ENCODE peak calls at places on chromosome 21, in eight cellular contexts. One of them, this sample, is unnamed.

GRCh38 chr21:36700295-36700960 is 1.5 kb downstream of the SIM2 start:
- DNase-seq in A549: no peak
- DNase-seq in colonic mucosa: no peak
- DNase-seq in uterus: no peak
- DNase-seq in H9: no peak
- DNase-seq in adrenal gland: no peak
- DNase-seq in small intestine: no peak
- DNase-seq in heart right ventricle: no peak
- DNase-seq in this sample: no peak

GRCh38 chr21:42513985-42514882 is 582 bp downstream of the SLC37A1 start:
- DNase-seq in uterus: no peak
- DNase-seq in heart right ventricle: peak
- DNase-seq in small intestine: peak
- DNase-seq in A549: peak
- DNase-seq in colonic mucosa: peak
- DNase-seq in H9: peak
- DNase-seq in adrenal gland: peak
- DNase-seq in this sample: peak

GRCh38 chr21:35906587-35906986 is 153.7 kb downstream of the SETD4 start:
- DNase-seq in heart right ventricle: no peak
- DNase-seq in uterus: no peak
- DNase-seq in adrenal gland: no peak
- DNase-seq in colonic mucosa: no peak
- DNase-seq in A549: no peak
- DNase-seq in small intestine: no peak
- DNase-seq in H9: no peak
- DNase-seq in this sample: no peak

GRCh38 chr21:37322084-37322483 is 44.5 kb upstream of the DYRK1A start:
- DNase-seq in small intestine: no peak
- DNase-seq in uterus: no peak
- DNase-seq in A549: no peak
- DNase-seq in adrenal gland: no peak
- DNase-seq in colonic mucosa: no peak
- DNase-seq in heart right ventricle: no peak
- DNase-seq in H9: no peak
- DNase-seq in this sample: no peak

GRCh38 chr21:40120944-40121575 is 253.8 kb downstream of the PCP4 start:
- DNase-seq in A549: peak
- DNase-seq in heart right ventricle: no peak
- DNase-seq in colonic mucosa: no peak
- DNase-seq in uterus: no peak
- DNase-seq in small intestine: no peak
- DNase-seq in H9: no peak
- DNase-seq in adrenal gland: no peak
- DNase-seq in this sample: no peak

GRCh38 chr21:31132574-31133242 is 94.4 kb upstream of the KRTAP19-8 start:
- DNase-seq in heart right ventricle: no peak
- DNase-seq in adrenal gland: peak
- DNase-seq in uterus: no peak
- DNase-seq in small intestine: peak
- DNase-seq in A549: no peak
- DNase-seq in colonic mucosa: no peak
- DNase-seq in H9: no peak
- DNase-seq in this sample: peak

GRCh38 chr21:42534901-42535378 is 21.3 kb downstream of the SLC37A1 start:
- DNase-seq in adrenal gland: no peak
- DNase-seq in colonic mucosa: no peak
- DNase-seq in small intestine: peak
- DNase-seq in uterus: no peak
- DNase-seq in heart right ventricle: no peak
- DNase-seq in A549: no peak
- DNase-seq in H9: no peak
- DNase-seq in this sample: no peak

GRCh38 chr21:42527489-42528158 is 14.0 kb downstream of the SLC37A1 start:
- DNase-seq in A549: no peak
- DNase-seq in adrenal gland: no peak
- DNase-seq in heart right ventricle: no peak
- DNase-seq in colonic mucosa: no peak
- DNase-seq in H9: no peak
- DNase-seq in small intestine: peak
- DNase-seq in uterus: no peak
- DNase-seq in this sample: peak

GRCh38 chr21:36180963-36181362 is 24.3 kb downstream of the DOP1B start:
- DNase-seq in small intestine: no peak
- DNase-seq in H9: no peak
- DNase-seq in colonic mucosa: no peak
- DNase-seq in heart right ventricle: no peak
- DNase-seq in uterus: no peak
- DNase-seq in adrenal gland: no peak
- DNase-seq in A549: no peak
- DNase-seq in this sample: no peak

DNA sequence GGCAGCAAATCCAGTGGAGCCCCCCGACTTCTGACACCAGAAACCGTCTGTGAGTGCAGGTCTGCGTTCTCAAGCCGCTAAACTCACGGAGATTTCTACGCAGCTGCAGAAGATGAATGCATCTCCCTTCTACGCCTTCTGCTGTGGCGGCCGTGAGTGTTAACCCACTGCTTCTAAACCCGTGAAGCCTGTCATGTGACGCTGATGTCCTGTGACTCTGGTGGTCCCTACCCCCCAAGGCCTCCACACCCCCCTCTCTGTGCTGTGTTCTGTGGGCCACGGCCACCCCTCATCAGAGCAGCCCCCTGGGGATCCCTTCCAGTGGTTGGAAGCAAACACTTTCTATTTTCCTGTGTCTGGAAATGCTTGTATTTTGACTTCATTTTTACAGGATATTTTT is 33.9 kb upstream of the COL18A1 start:
- DNase-seq in H9: no peak
- DNase-seq in adrenal gland: no peak
- DNase-seq in small intestine: no peak
- DNase-seq in colonic mucosa: no peak
- DNase-seq in heart right ventricle: peak
- DNase-seq in A549: no peak
- DNase-seq in uterus: no peak
- DNase-seq in this sample: no peak
- H3K27ac ChIP-seq in H9: no peak
- H3K27ac ChIP-seq in adrenal gland: no peak
- H3K27ac ChIP-seq in small intestine: no peak
- H3K27ac ChIP-seq in colonic mucosa: no peak
- H3K27ac ChIP-seq in heart right ventricle: no peak
- H3K27ac ChIP-seq in A549: peak
- H3K27ac ChIP-seq in uterus: no peak
- H3K27ac ChIP-seq in this sample: no peak

GRCh38 chr21:45384656-45385548 is 20.1 kb upstream of the COL18A1 start:
- DNase-seq in small intestine: no peak
- DNase-seq in adrenal gland: peak
- DNase-seq in H9: no peak
- DNase-seq in colonic mucosa: no peak
- DNase-seq in heart right ventricle: no peak
- DNase-seq in uterus: peak
- DNase-seq in A549: no peak
- DNase-seq in this sample: no peak

GRCh38 chr21:45386728-45387371 is 18.1 kb upstream of the COL18A1 start:
- DNase-seq in uterus: peak
- DNase-seq in heart right ventricle: peak
- DNase-seq in H9: no peak
- DNase-seq in colonic mucosa: no peak
- DNase-seq in adrenal gland: peak
- DNase-seq in small intestine: no peak
- DNase-seq in A549: no peak
- DNase-seq in this sample: no peak

GRCh38 chr21:45385549-45386050 is 19.4 kb upstream of the COL18A1 start:
- DNase-seq in uterus: peak
- DNase-seq in colonic mucosa: no peak
- DNase-seq in heart right ventricle: no peak
- DNase-seq in adrenal gland: peak
- DNase-seq in H9: no peak
- DNase-seq in A549: no peak
- DNase-seq in small intestine: no peak
- DNase-seq in this sample: no peak

GRCh38 chr21:45387506-45387905 is 17.5 kb upstream of the COL18A1 start:
- DNase-seq in adrenal gland: peak
- DNase-seq in small intestine: no peak
- DNase-seq in colonic mucosa: no peak
- DNase-seq in heart right ventricle: no peak
- DNase-seq in H9: no peak
- DNase-seq in uterus: peak
- DNase-seq in A549: no peak
- DNase-seq in this sample: no peak

DNA sequence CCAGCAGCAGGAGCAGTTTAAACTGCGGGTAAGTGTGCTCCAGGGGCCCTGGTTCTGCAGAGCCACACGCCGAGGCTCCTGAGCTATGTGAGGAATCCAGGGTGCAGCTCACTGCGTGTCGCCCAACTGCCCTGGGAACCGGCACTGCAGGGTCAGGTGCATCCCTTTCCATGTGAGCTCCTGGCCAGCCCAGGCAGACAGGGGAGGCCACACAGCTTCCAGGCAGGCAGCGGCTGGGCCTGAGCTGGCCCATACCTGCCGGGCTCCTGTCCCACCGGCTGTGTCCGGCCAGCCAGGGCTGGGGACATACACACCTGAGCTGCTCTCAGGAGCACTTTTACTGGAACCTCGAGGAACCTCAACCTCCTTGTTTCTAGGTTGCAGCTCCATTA is 18.6 kb upstream of the COL18A1 start:
- DNase-seq in A549: no peak
- DNase-seq in heart right ventricle: no peak
- DNase-seq in H9: no peak
- DNase-seq in colonic mucosa: no peak
- DNase-seq in small intestine: no peak
- DNase-seq in adrenal gland: no peak
- DNase-seq in uterus: peak
- DNase-seq in this sample: no peak
- H3K27ac ChIP-seq in A549: peak
- H3K27ac ChIP-seq in heart right ventricle: no peak
- H3K27ac ChIP-seq in H9: no peak
- H3K27ac ChIP-seq in colonic mucosa: no peak
- H3K27ac ChIP-seq in small intestine: peak
- H3K27ac ChIP-seq in adrenal gland: no peak
- H3K27ac ChIP-seq in uterus: peak
- H3K27ac ChIP-seq in this sample: no peak

GRCh38 chr21:28257276-28257675 is 735.4 kb downstream of the LTN1 start:
- DNase-seq in H9: no peak
- DNase-seq in small intestine: no peak
- DNase-seq in uterus: no peak
- DNase-seq in colonic mucosa: no peak
- DNase-seq in adrenal gland: no peak
- DNase-seq in A549: no peak
- DNase-seq in heart right ventricle: no peak
- DNase-seq in this sample: no peak
- H3K27ac ChIP-seq in H9: no peak
- H3K27ac ChIP-seq in small intestine: no peak
- H3K27ac ChIP-seq in uterus: peak
- H3K27ac ChIP-seq in colonic mucosa: no peak
- H3K27ac ChIP-seq in adrenal gland: no peak
- H3K27ac ChIP-seq in A549: no peak
- H3K27ac ChIP-seq in heart right ventricle: no peak
- H3K27ac ChIP-seq in this sample: no peak

GRCh38 chr21:33245289-33245918 is 15.7 kb downstream of the IFNAR2 start:
- DNase-seq in adrenal gland: no peak
- DNase-seq in A549: no peak
- DNase-seq in H9: no peak
- DNase-seq in colonic mucosa: no peak
- DNase-seq in small intestine: no peak
- DNase-seq in uterus: no peak
- DNase-seq in heart right ventricle: no peak
- DNase-seq in this sample: no peak
- H3K27ac ChIP-seq in adrenal gland: no peak
- H3K27ac ChIP-seq in A549: no peak
- H3K27ac ChIP-seq in H9: no peak
- H3K27ac ChIP-seq in colonic mucosa: no peak
- H3K27ac ChIP-seq in small intestine: no peak
- H3K27ac ChIP-seq in uterus: no peak
- H3K27ac ChIP-seq in heart right ventricle: no peak
- H3K27ac ChIP-seq in this sample: peak

GRCh38 chr21:33286076-33286475 is 19.9 kb downstream of the IL10RB start:
- DNase-seq in uterus: no peak
- DNase-seq in small intestine: no peak
- DNase-seq in colonic mucosa: no peak
- DNase-seq in heart right ventricle: no peak
- DNase-seq in H9: no peak
- DNase-seq in A549: no peak
- DNase-seq in adrenal gland: peak
- DNase-seq in this sample: no peak

GRCh38 chr21:33289199-33289819 is 23.1 kb downstream of the IL10RB start:
- DNase-seq in colonic mucosa: no peak
- DNase-seq in small intestine: no peak
- DNase-seq in A549: no peak
- DNase-seq in heart right ventricle: no peak
- DNase-seq in H9: no peak
- DNase-seq in adrenal gland: no peak
- DNase-seq in uterus: no peak
- DNase-seq in this sample: no peak

GRCh38 chr21:33290441-33290840 is 24.3 kb downstream of the IL10RB start:
- DNase-seq in small intestine: peak
- DNase-seq in colonic mucosa: peak
- DNase-seq in heart right ventricle: no peak
- DNase-seq in uterus: no peak
- DNase-seq in A549: no peak
- DNase-seq in H9: no peak
- DNase-seq in adrenal gland: no peak
- DNase-seq in this sample: no peak

GRCh38 chr21:33291686-33292085 is 25.5 kb downstream of the IL10RB start:
- DNase-seq in uterus: no peak
- DNase-seq in small intestine: no peak
- DNase-seq in A549: no peak
- DNase-seq in colonic mucosa: no peak
- DNase-seq in H9: no peak
- DNase-seq in heart right ventricle: no peak
- DNase-seq in adrenal gland: no peak
- DNase-seq in this sample: no peak

GRCh38 chr21:33286600-33287456 is 20.7 kb downstream of the IL10RB start:
- DNase-seq in uterus: peak
- DNase-seq in H9: no peak
- DNase-seq in small intestine: peak
- DNase-seq in A549: peak
- DNase-seq in colonic mucosa: peak
- DNase-seq in heart right ventricle: no peak
- DNase-seq in adrenal gland: peak
- DNase-seq in this sample: no peak
- H3K27ac ChIP-seq in uterus: peak
- H3K27ac ChIP-seq in H9: no peak
- H3K27ac ChIP-seq in small intestine: peak
- H3K27ac ChIP-seq in A549: peak
- H3K27ac ChIP-seq in colonic mucosa: peak
- H3K27ac ChIP-seq in heart right ventricle: peak
- H3K27ac ChIP-seq in adrenal gland: no peak
- H3K27ac ChIP-seq in this sample: no peak

GRCh38 chr21:28922368-28922767 is 70.3 kb downstream of the LTN1 start:
- DNase-seq in H9: peak
- DNase-seq in A549: no peak
- DNase-seq in small intestine: no peak
- DNase-seq in heart right ventricle: no peak
- DNase-seq in uterus: no peak
- DNase-seq in colonic mucosa: no peak
- DNase-seq in adrenal gland: no peak
- DNase-seq in this sample: no peak
- H3K27ac ChIP-seq in H9: peak
- H3K27ac ChIP-seq in A549: no peak
- H3K27ac ChIP-seq in small intestine: no peak
- H3K27ac ChIP-seq in heart right ventricle: no peak
- H3K27ac ChIP-seq in uterus: no peak
- H3K27ac ChIP-seq in colonic mucosa: no peak
- H3K27ac ChIP-seq in adrenal gland: no peak
- H3K27ac ChIP-seq in this sample: no peak

GRCh38 chr21:17416139-17416538 is 96.7 kb upstream of the CXADR start:
- DNase-seq in colonic mucosa: no peak
- DNase-seq in A549: no peak
- DNase-seq in uterus: peak
- DNase-seq in adrenal gland: no peak
- DNase-seq in heart right ventricle: no peak
- DNase-seq in small intestine: no peak
- DNase-seq in H9: no peak
- DNase-seq in this sample: no peak
- H3K27ac ChIP-seq in colonic mucosa: no peak
- H3K27ac ChIP-seq in A549: no peak
- H3K27ac ChIP-seq in uterus: peak
- H3K27ac ChIP-seq in adrenal gland: no peak
- H3K27ac ChIP-seq in heart right ventricle: no peak
- H3K27ac ChIP-seq in small intestine: no peak
- H3K27ac ChIP-seq in H9: no peak
- H3K27ac ChIP-seq in this sample: no peak

This sample was measured in naive thymus-derived CD4-positive, alpha-beta T cell.